ENCODE peak calls at places on chromosomes 12 and 14, in six cellular contexts. E is endodermal cell; N is effector memory CD4-positive, alpha-beta T cell; K is CD8-positive, alpha-beta T cell; U is lung; C is lower lobe of right lung. J is an unnamed sample.
A peak's percentile ranks its signal among the peaks of the same experiment; 100 is the strongest.

GRCh38 chr14:22973217-22974032 is 8.9 kb downstream of the AJUBA start:
- DNase-seq in E (peak; percentile 80), N (peak; percentile 22), K (peak; percentile 60), U (no peak), C (no peak), J (peak; percentile 20)

GRCh38 chr14:74754157-74754556 is 9.0 kb upstream of the YLPM1 start:
- DNase-seq in E (no peak), N (no peak), K (no peak), U (no peak), C (no peak), J (no peak)

GRCh38 chr14:44316647-44317432 is 190.2 kb downstream of the FSCB start:
- DNase-seq in E (no peak), N (no peak), K (no peak), U (no peak), C (no peak), J (no peak)

GRCh38 chr14:42163136-42163535 is 556.5 kb downstream of the LRFN5 start:
- DNase-seq in E (no peak), N (no peak), K (no peak), U (no peak), C (no peak), J (no peak)

GRCh38 chr12:6230321-6231110 is 30.3 kb downstream of the CD9 start:
- DNase-seq in E (no peak), N (peak; percentile 68), K (peak; percentile 82), U (peak; percentile 72), C (peak; percentile 79), J (peak; percentile 34)

GRCh38 chr12:6199531-6200265 is 502 bp upstream of the CD9 start:
- DNase-seq in E (peak; percentile 94), N (no peak), K (no peak), U (peak; percentile 61), C (peak; percentile 86), J (no peak)

GRCh38 chr14:96455588-96455987 is 46.6 kb upstream of the PAPOLA start:
- DNase-seq in E (no peak), N (no peak), K (no peak), U (no peak), C (no peak), J (no peak)

GRCh38 chr12:102631274-102631673 is 150.9 kb upstream of the IGF1 start:
- DNase-seq in E (no peak), N (no peak), K (no peak), U (no peak), C (no peak), J (no peak)

GRCh38 chr12:103852498-103852992 is 11.5 kb upstream of the NT5DC3 start:
- DNase-seq in E (peak; percentile 71), N (no peak), K (no peak), U (no peak), C (no peak), J (no peak)

GRCh38 chr12:92145481-92145730 is 240 bp downstream of the BTG1 start:
- DNase-seq in E (no peak), N (no peak), K (no peak), U (no peak), C (no peak), J (no peak)

GRCh38 chr12:47020211-47020821 is 59.1 kb upstream of the PCED1B start:
- DNase-seq in E (no peak), N (no peak), K (no peak), U (no peak), C (no peak), J (no peak)

GRCh38 chr14:104644656-104645055 is 40.1 kb upstream of the TMEM179 start:
- DNase-seq in E (peak; percentile 81), N (no peak), K (no peak), U (no peak), C (no peak), J (no peak)

GRCh38 chr14:73814158-73814557 is 37.5 kb upstream of the PTGR2 start:
- DNase-seq in E (no peak), N (no peak), K (no peak), U (no peak), C (no peak), J (no peak)

GRCh38 chr12:121915841-121916321 is 2.5 kb upstream of the CFAP251 start:
- DNase-seq in E (no peak), N (no peak), K (no peak), U (no peak), C (no peak), J (no peak)

GRCh38 chr12:93243689-93244513 is 133.8 kb upstream of the NUDT4 start:
- DNase-seq in E (no peak), N (no peak), K (no peak), U (peak; percentile 54), C (no peak), J (no peak)

GRCh38 chr14:52434955-52435354 is 117.3 kb downstream of the TXNDC16 start:
- DNase-seq in E (no peak), N (no peak), K (no peak), U (no peak), C (no peak), J (no peak)

GRCh38 chr12:70927356-70927755 is 6.8 kb upstream of the PTPRR start:
- DNase-seq in E (no peak), N (no peak), K (no peak), U (no peak), C (no peak), J (no peak)

GRCh38 chr12:63843613-63844390 is 698 bp upstream of the SRGAP1 start:
- DNase-seq in E (peak; percentile 98), N (peak; percentile 45), K (peak; percentile 86), U (peak; percentile 86), C (peak; percentile 89), J (peak; percentile 57)

GRCh38 chr12:123041811-123042655 is 61.6 kb downstream of the ARL6IP4 start:
- DNase-seq in E (no peak), N (no peak), K (no peak), U (no peak), C (no peak), J (no peak)

GRCh38 chr14:54003064-54003463 is 46.4 kb upstream of the BMP4 start:
- DNase-seq in E (no peak), N (no peak), K (no peak), U (no peak), C (no peak), J (no peak)

GRCh38 chr12:104475269-104475668 is 18.5 kb downstream of the CHST11 start:
- DNase-seq in E (no peak), N (no peak), K (no peak), U (no peak), C (no peak), J (no peak)

GRCh38 chr12:29725587-29726320 is 58.0 kb downstream of the TMTC1 start:
- DNase-seq in E (no peak), N (no peak), K (no peak), U (no peak), C (no peak), J (no peak)

GRCh38 chr12:123522164-123522563 is 11.4 kb downstream of the RILPL1 start:
- DNase-seq in E (no peak), N (no peak), K (no peak), U (no peak), C (no peak), J (no peak)

GRCh38 chr12:130689408-130690405 is 26.4 kb downstream of the RIMBP2 start:
- DNase-seq in E (no peak), N (no peak), K (no peak), U (no peak), C (no peak), J (no peak)

GRCh38 chr12:130698106-130698505 is 18.0 kb downstream of the RIMBP2 start:
- DNase-seq in E (peak; percentile 39), N (no peak), K (no peak), U (no peak), C (no peak), J (no peak)

GRCh38 chr12:130696377-130696776 is 19.7 kb downstream of the RIMBP2 start:
- DNase-seq in E (no peak), N (no peak), K (no peak), U (no peak), C (no peak), J (no peak)

GRCh38 chr12:130700492-130701401 is 15.4 kb downstream of the RIMBP2 start:
- DNase-seq in E (peak; percentile 39), N (no peak), K (no peak), U (no peak), C (no peak), J (no peak)

DNA sequence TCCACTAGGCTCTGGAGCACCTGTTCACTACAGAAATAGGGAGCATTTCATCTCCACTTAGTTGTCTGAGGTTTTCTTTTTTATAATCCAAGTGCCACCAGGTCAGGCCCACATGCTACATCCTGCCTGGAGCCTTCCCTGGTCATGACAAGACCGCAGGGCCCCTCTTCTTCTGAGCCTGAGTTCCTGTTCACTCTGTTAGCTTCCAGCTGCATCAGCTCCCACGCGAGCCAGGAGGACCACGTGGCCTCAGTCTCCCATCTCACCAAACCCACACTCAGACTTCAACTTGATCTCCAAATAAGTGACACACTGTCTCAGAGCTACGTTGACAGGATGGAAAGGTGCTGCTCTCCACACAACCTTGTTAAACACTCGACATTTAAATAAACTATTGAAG is 21.0 kb downstream of the RIMBP2 start:
- DNase-seq in E (no peak), N (no peak), K (no peak), U (no peak), C (no peak), J (no peak)
- H3K9me3 ChIP-seq in E (no peaks in the 10 kb centered on the region), N (no peaks in the 10 kb centered on the region), K (no peaks in the 10 kb centered on the region), U (peaks cover 3% of the 10 kb centered on the region), C (no peaks in the 10 kb centered on the region), J (no peaks in the 10 kb centered on the region)

GRCh38 chr14:87286191-87286590 is 706.8 kb downstream of the GALC start:
- DNase-seq in E (no peak), N (no peak), K (no peak), U (no peak), C (no peak), J (no peak)
- H3K9me3 ChIP-seq in E (peaks cover 6% of the 10 kb centered on the region), N (no peaks in the 10 kb centered on the region), K (no peaks in the 10 kb centered on the region), U (no peaks in the 10 kb centered on the region), C (no peaks in the 10 kb centered on the region), J (no peaks in the 10 kb centered on the region)

DNA sequence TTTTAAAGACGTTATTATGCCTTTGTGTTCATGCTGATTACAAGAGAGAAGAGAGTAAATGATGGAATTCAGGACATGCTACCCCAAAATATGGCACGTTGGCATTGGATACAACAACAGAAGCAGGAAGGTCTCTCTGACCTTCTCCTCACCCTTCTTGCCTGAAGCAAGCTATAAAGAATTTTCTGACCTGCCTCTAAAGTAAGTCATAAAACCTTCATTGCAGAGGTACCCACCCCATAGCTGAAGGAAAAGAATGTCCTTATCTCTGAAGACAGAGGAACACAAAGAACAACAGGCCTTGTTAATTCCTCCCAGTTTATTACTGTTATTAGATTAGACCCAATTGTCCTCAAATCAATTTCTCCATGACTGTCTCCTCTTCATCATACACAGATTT is 176.2 kb downstream of the FBXL14 start:
- DNase-seq in E (no peak), N (no peak), K (no peak), U (no peak), C (no peak), J (no peak)
- H3K9me3 ChIP-seq in E (peaks cover 45% of the 10 kb centered on the region), N (no peaks in the 10 kb centered on the region), K (no peaks in the 10 kb centered on the region), U (peaks cover 6% of the 10 kb centered on the region), C (peaks cover 10% of the 10 kb centered on the region), J (peaks cover 5% of the 10 kb centered on the region)

GRCh38 chr14:105999361-106000028 is 473.1 kb downstream of the TMEM121 start:
- DNase-seq in E (peak; percentile 72), N (peak; percentile 82), K (peak; percentile 83), U (peak; percentile 58), C (peak; percentile 80), J (peak; percentile 60)
- H3K9me3 ChIP-seq in E (peaks cover 28% of the 10 kb centered on the region), N (no peaks in the 10 kb centered on the region), K (no peaks in the 10 kb centered on the region), U (peaks cover 3% of the 10 kb centered on the region), C (no peaks in the 10 kb centered on the region), J (no peaks in the 10 kb centered on the region)

DNA sequence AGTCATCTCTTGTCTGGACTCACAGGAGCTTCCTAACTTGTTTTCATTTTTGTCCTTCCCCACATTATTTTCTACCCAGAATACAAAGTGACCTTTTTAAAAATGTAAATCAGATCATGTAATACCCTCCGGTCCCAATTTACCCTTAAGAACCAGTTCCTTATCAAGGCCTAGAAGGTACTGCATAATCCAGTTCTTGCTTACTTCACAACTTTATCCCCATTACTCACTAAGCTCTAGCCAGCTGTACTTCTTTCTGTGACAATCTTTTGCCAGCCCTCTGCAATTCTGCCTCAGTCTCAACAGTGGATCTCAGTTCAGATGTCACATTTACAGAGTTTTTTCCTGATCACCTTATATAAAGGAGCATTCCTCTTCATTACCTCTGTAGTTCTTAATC is 11.6 kb downstream of the RAP1B start:
- DNase-seq in E (no peak), N (no peak), K (no peak), U (no peak), C (no peak), J (no peak)
- H3K9me3 ChIP-seq in E (peaks cover 21% of the 10 kb centered on the region), N (no peaks in the 10 kb centered on the region), K (no peaks in the 10 kb centered on the region), U (no peaks in the 10 kb centered on the region), C (no peaks in the 10 kb centered on the region), J (no peaks in the 10 kb centered on the region)

J was measured in T-helper 17 cell.